ENCODE peak calls at places on chromosomes 11 and 22, in five cellular contexts. F is OCI-LY7, M is psoas muscle, D is astrocyte, L is tibial artery. R is an unnamed sample.

GRCh38 chr22:48895341-48895740 is 932.3 kb downstream of the BRD1 start:
- DNase-seq in F (no peak), M (no peak), D (no peak), L (peak; percentile 51), R (peak; percentile 14)

GRCh38 chr22:19146215-19146968 is 1.9 kb upstream of the ESS2 start:
- DNase-seq in F (no peak), M (no peak), D (no peak), L (no peak), R (peak; percentile 45)

GRCh38 chr11:10454902-10455631 is at the start of gene AMPD3:
- DNase-seq in F (peak; percentile 56), M (peak; percentile 88), D (peak; percentile 88), L (no peak), R (peak; percentile 98)

GRCh38 chr11:88482871-88483301 is 145.3 kb upstream of the CTSC start:
- DNase-seq in F (no peak), M (no peak), D (peak; percentile 66), L (no peak), R (no peak)

GRCh38 chr11:113728814-113729213 is 22.7 kb upstream of the TMPRSS5 start:
- DNase-seq in F (no peak), M (no peak), D (no peak), L (no peak), R (peak; percentile 32)

GRCh38 chr11:76208829-76209670 is 2.7 kb upstream of the WNT11 start:
- DNase-seq in F (peak; percentile 60), M (peak; percentile 93), D (no peak), L (peak; percentile 86), R (peak; percentile 96)

GRCh38 chr11:61914471-61915171 is 2.7 kb downstream of the RAB3IL1 start:
- DNase-seq in F (no peak), M (no peak), D (no peak), L (no peak), R (peak; percentile 72)

GRCh38 chr11:33690290-33691050 is 10.2 kb downstream of the C11orf91 start:
- DNase-seq in F (no peak), M (peak; percentile 84), D (peak; percentile 100), L (peak; percentile 89), R (peak; percentile 90)

GRCh38 chr22:39356464-39356863 is 6.7 kb downstream of the SYNGR1 start:
- DNase-seq in F (peak; percentile 20), M (no peak), D (no peak), L (no peak), R (peak; percentile 66)

GRCh38 chr22:18998998-18999397 is 62.9 kb upstream of the PRODH start:
- DNase-seq in F (peak; percentile 4), M (no peak), D (no peak), L (no peak), R (no peak)

GRCh38 chr11:102320166-102320565 is 2.9 kb downstream of the BIRC3 start:
- DNase-seq in F (peak; percentile 55), M (no peak), D (no peak), L (no peak), R (no peak)

GRCh38 chr11:102325088-102325487 is 7.8 kb downstream of the BIRC3 start:
- DNase-seq in F (peak; percentile 45), M (no peak), D (no peak), L (no peak), R (no peak)

GRCh38 chr11:102320679-102321078 is 3.4 kb downstream of the BIRC3 start:
- DNase-seq in F (peak; percentile 59), M (no peak), D (no peak), L (no peak), R (no peak)

GRCh38 chr11:102323542-102324261 is 6.4 kb downstream of the BIRC3 start:
- DNase-seq in F (no peak), M (no peak), D (peak; percentile 77), L (no peak), R (no peak)

DNA sequence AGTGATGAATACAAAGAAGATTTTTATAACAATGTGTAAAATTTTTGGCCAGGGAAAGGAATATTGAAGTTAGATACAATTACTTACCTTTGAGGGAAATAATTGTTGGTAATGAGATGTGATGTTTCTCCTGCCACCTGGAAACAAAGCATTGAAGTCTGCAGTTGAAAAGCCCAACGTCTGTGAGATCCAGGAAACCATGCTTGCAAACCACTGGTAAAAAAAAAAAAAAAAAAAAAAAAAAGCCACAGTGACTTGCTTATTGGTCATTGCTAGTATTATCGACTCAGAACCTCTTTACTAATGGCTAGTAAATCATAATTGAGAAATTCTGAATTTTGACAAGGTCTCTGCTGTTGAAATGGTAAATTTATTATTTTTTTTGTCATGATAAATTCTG is 5.3 kb downstream of the BIRC3 start:
- DNase-seq in F (peak; percentile 68), M (no peak), D (no peak), L (no peak), R (no peak)
- H3K27ac ChIP-seq in F (peak overlapping the region; percentile 92), M (no peak overlapping the region), D (no peak overlapping the region), L (no peak overlapping the region), R (peak overlapping the region; percentile 36)

GRCh38 chr11:57266157-57266556 is 29.1 kb upstream of the APLNR start:
- DNase-seq in F (no peak), M (no peak), D (no peak), L (no peak), R (no peak)
- TF ChIP-seq CTCF in F (no peak), M (no peak), D (no peak), L (no peak), R (no peak)

GRCh38 chr11:4203603-4204360 is 109.2 kb downstream of the RRM1 start:
- DNase-seq in F (no peak), M (no peak), D (no peak), L (no peak), R (no peak)
- H3K27ac ChIP-seq in F (no peak overlapping the region), M (no peak overlapping the region), D (no peak overlapping the region), L (no peak overlapping the region), R (no peak overlapping the region)

GRCh38 chr11:2445107-2445947 is 519 bp downstream of the KCNQ1 start:
- DNase-seq in F (no peak), M (peak; percentile 46), D (no peak), L (peak; percentile 55), R (peak; percentile 90)
- TF ChIP-seq CTCF in F (no peak), M (no peak), D (no peak), L (no peak), R (no peak)